ENCODE peak calls at places on chromosomes 13 and 19, in nine cellular contexts. J is adrenal gland, Y is GM12878, V is upper lobe of right lung, Z is PC-9, O is hepatocyte, X is neural progenitor cell, U is Peyer's patch, L is uterus. H is an unnamed sample.

GRCh38 chr13:33279414-33279813 is 6.1 kb downstream of the STARD13 start:
- DNase-seq in V (no peak), Z (peak; percentile 61), Y (no peak), X (no peak), U (no peak), L (no peak), J (no peak), O (no peak), H (no peak)

GRCh38 chr19:46823049-46823448 is 27.6 kb downstream of the AP2S1 start:
- DNase-seq in X (peak; percentile 30), U (no peak), J (no peak), L (no peak), Y (no peak), O (no peak), Z (no peak), V (no peak), H (no peak)

GRCh38 chr19:17512574-17512939 is 1.1 kb downstream of the PGLS start:
- DNase-seq in O (no peak), Z (no peak), X (no peak), V (no peak), L (no peak), Y (no peak), U (no peak), J (no peak), H (no peak)

GRCh38 chr19:5036733-5037681 is 68.1 kb downstream of the KDM4B start:
- DNase-seq in J (peak; percentile 53), U (no peak), O (no peak), Y (no peak), X (no peak), L (peak; percentile 52), V (no peak), Z (no peak), H (peak; percentile 27)

GRCh38 chr13:21101865-21102576 is 40.6 kb upstream of the LATS2 start:
- DNase-seq in L (no peak), Z (no peak), X (no peak), V (no peak), J (no peak), Y (no peak), U (no peak), O (no peak), H (no peak)

GRCh38 chr13:112171570-112171965 is 104.6 kb downstream of the SOX1 start:
- DNase-seq in X (no peak), L (no peak), Y (no peak), U (no peak), O (no peak), V (no peak), J (no peak), Z (no peak), H (no peak)

GRCh38 chr13:112904436-112904960 is 64.5 kb upstream of the MCF2L start:
- DNase-seq in X (peak; percentile 67), Z (no peak), Y (no peak), L (no peak), O (no peak), J (no peak), U (peak; percentile 28), V (no peak), H (no peak)

GRCh38 chr19:52880895-52881389 is 16.5 kb downstream of the ZNF320 start:
- DNase-seq in Z (no peak), V (no peak), J (no peak), X (no peak), U (no peak), O (no peak), Y (no peak), L (no peak), H (no peak)

GRCh38 chr13:84810781-84811180 is 928.5 kb upstream of the SLITRK1 start:
- DNase-seq in Y (no peak), J (no peak), X (no peak), V (no peak), Z (no peak), O (no peak), L (no peak), U (no peak), H (no peak)

GRCh38 chr13:51576754-51577153 is 7.5 kb upstream of the WDFY2 start:
- DNase-seq in Y (no peak), L (no peak), X (no peak), J (no peak), O (no peak), V (no peak), Z (no peak), U (no peak), H (no peak)

GRCh38 chr13:110213461-110214074 is 93.4 kb downstream of the COL4A1 start:
- DNase-seq in V (no peak), O (no peak), X (no peak), L (no peak), Y (no peak), J (no peak), U (no peak), Z (peak; percentile 10), H (no peak)

GRCh38 chr13:113560645-113561416 is 23.7 kb upstream of the TFDP1 start:
- DNase-seq in L (peak; percentile 2), V (peak; percentile 46), Y (no peak), O (no peak), Z (no peak), J (peak; percentile 19), X (no peak), U (no peak), H (no peak)

GRCh38 chr13:112525306-112525945 is 62.5 kb downstream of the TUBGCP3 start:
- DNase-seq in X (no peak), L (no peak), V (no peak), Z (no peak), O (no peak), J (no peak), U (no peak), Y (no peak), H (no peak)

GRCh38 chr19:49010453-49010852 is 6.4 kb downstream of the LHB start:
- DNase-seq in O (no peak), Y (no peak), J (no peak), U (no peak), V (no peak), Z (no peak), X (no peak), L (no peak), H (no peak)

GRCh38 chr19:49004964-49005614 is 11.4 kb downstream of the RUVBL2 start:
- DNase-seq in Z (no peak), X (no peak), J (no peak), V (no peak), O (no peak), L (no peak), U (no peak), Y (no peak), H (no peak)

GRCh38 chr19:49004133-49004532 is 10.4 kb downstream of the RUVBL2 start:
- DNase-seq in U (no peak), V (no peak), J (no peak), Y (no peak), L (no peak), Z (no peak), X (no peak), O (no peak), H (no peak)

GRCh38 chr19:49009828-49010227 is 7.1 kb downstream of the LHB start:
- DNase-seq in V (no peak), Y (no peak), O (no peak), L (no peak), Z (no peak), U (no peak), X (no peak), J (no peak), H (no peak)

DNA sequence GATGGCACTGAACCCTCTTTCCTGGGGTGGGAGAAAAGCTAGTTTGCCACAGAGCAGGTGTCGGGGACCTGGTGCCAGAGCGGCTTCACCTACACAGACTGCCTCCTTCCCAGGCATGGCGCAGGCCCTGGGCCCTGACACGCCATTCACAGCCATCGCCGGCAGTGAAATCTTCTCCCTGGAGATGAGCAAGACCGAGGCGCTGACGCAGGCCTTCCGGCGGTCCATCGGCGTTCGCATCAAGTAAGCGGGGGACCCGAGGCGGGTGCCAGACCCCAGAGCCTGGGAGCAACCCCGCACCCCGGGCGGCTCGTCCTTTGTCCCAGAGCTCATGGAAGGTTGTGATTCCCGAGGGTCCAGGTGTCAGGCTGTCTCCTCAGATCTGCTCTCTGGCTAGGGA is 10.0 kb downstream of the LHB start:
- DNase-seq in Y (no peak), Z (no peak), V (no peak), X (no peak), J (no peak), L (no peak), U (no peak), O (no peak), H (no peak)
- H3K27ac ChIP-seq in Y (no peak overlapping the region), Z (no peak overlapping the region), V (no peak overlapping the region), X (no peak overlapping the region), J (no peak overlapping the region), L (no peak overlapping the region), U (no peak overlapping the region), O (no peak overlapping the region), H (no peak overlapping the region)

GRCh38 chr19:19320362-19321142 is at the start of the genes MAU2 and SUGP1:
- DNase-seq in V (peak; percentile 94), U (peak; percentile 93), X (peak; percentile 96), O (peak; percentile 95), Z (peak; percentile 90), J (peak; percentile 88), L (peak; percentile 88), Y (peak; percentile 80), H (peak; percentile 86)
- H3K27ac ChIP-seq in V (peak within 1 kb of the TSS; percentile 97), U (peak within 1 kb of the TSS; percentile 92), X (peak within 1 kb of the TSS; percentile 97), O (peak within 1 kb of the TSS; percentile 93), Z (peak within 1 kb of the TSS; percentile 71), J (peak within 1 kb of the TSS; percentile 83), L (peak within 1 kb of the TSS; percentile 88), Y (peak within 1 kb of the TSS; percentile 87), H (peak within 1 kb of the TSS; percentile 95)

GRCh38 chr19:9535934-9536333 is 2.5 kb downstream of the ZNF426 start:
- DNase-seq in Y (no peak), L (no peak), V (no peak), Z (no peak), U (no peak), J (no peak), X (no peak), O (no peak), H (no peak)

DNA sequence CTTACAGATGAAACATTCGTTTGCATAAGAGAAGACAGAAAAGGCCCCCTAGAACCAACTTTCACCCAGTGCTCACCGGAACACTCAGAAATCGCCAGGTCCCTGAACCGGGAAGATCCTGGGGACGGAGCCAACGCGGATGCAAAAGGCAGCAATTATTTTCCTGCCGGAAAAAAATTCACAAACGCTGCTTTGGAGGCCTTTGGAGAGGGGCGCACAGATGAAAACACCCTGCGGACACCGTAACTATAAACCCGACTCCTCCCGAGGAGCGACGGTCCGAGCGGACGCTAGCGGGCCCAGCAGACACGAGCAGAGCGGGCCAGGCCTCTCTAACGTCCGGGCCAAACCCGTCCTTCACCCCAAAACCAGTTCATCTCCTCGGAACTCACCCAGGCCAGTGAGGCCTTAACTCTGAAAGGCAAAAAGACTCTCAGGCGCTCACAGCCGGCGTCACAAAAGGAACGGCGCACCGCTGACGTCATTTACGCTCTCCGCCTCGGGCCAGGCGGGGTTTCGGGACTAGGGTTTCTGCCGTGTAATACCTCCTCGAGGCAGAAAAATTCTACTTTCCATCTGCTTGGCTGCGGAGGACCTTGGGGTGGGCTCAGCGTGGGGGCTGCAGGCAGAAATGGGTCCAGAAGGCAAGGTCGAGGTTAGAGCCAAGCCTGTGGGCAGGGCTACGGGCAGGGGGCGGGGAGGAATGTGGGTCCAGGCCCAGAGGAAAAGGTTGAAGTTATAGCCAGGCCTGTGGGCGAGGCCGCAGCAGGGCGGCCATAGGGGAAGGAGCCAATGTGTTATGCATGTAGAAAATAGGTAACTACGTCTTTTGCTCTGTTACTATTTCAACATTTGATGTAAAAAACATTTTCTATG is at the start of gene ZNF426:
- DNase-seq in Z (peak; percentile 80), U (peak; percentile 87), V (peak; percentile 95), X (peak; percentile 93), L (peak; percentile 86), J (peak; percentile 91), Y (peak; percentile 39), O (peak; percentile 95), H (peak; percentile 63)
- H3K27ac ChIP-seq in Z (peak within 1 kb of the TSS; percentile 91), U (peak within 1 kb of the TSS; percentile 81), V (peak within 1 kb of the TSS; percentile 98), X (peak within 1 kb of the TSS; percentile 14), L (peak within 1 kb of the TSS; percentile 82), J (peak within 1 kb of the TSS; percentile 88), Y (peak within 1 kb of the TSS; percentile 87), O (peak within 1 kb of the TSS; percentile 100), H (peak within 1 kb of the TSS; percentile 98)

GRCh38 chr19:13843104-13843921 is 33.6 kb upstream of the NANOS3 start:
- DNase-seq in L (peak; percentile 77), V (peak; percentile 77), X (peak; percentile 52), J (peak; percentile 64), Z (peak; percentile 87), Y (no peak), U (peak; percentile 70), O (peak; percentile 88), H (no peak)
- H3K27ac ChIP-seq in L (peak overlapping the region; percentile 100), V (peak overlapping the region; percentile 100), X (no peak overlapping the region), J (peak overlapping the region; percentile 89), Z (peak overlapping the region; percentile 89), Y (peak overlapping the region; percentile 79), U (peak overlapping the region; percentile 97), O (peak overlapping the region; percentile 98), H (peak overlapping the region; percentile 99)